ENCODE peak calls at places on chromosomes 6 and 20, in nine cellular contexts. B is HT-29; R is AG08396; C is activated naive CD4-positive, alpha-beta T cell treated with anti-CD3 and anti-CD28 coated beads, Interleukin-2, amount 10 ng/mL, durations not matched to agents 7 days and 5 days; X is T-helper 2 cell treated with Interferon-gamma antibody and Interleukin-4, amounts not matched to agents 5 μg/mL and 100 μg/mL, for 36 hours; L is Peyer's patch; O is EH; W is psoas muscle; G is iPS-NIHi11. H is an unnamed sample.

GRCh38 chr20:41344477-41344876 is 3.9 kb downstream of the LPIN3 start:
- DNase-seq in B (no peak), R (no peak), W (no peak), C (no peak), L (no peak), G (peak), X (no peak), O (no peak), H (no peak)

GRCh38 chr20:62045529-62046277 is 20.0 kb downstream of the TAF4 start:
- DNase-seq in O (no peak), X (no peak), W (no peak), R (no peak), L (no peak), B (no peak), C (no peak), G (no peak), H (no peak)

GRCh38 chr20:4109587-4109986 is 94.2 kb upstream of the RNF24 start:
- DNase-seq in C (no peak), B (no peak), L (no peak), O (no peak), R (no peak), X (no peak), W (no peak), G (no peak), H (no peak)

GRCh38 chr6:1182722-1183521 is 129.0 kb upstream of the FOXQ1 start:
- DNase-seq in C (no peak), W (no peak), G (no peak), X (no peak), L (no peak), R (no peak), O (no peak), B (no peak), H (peak)

GRCh38 chr6:21511891-21512550 is 81.5 kb upstream of the SOX4 start:
- DNase-seq in X (no peak), C (no peak), R (no peak), L (no peak), B (no peak), O (no peak), W (no peak), G (peak), H (no peak)

GRCh38 chr6:5141046-5141445 is 55.9 kb downstream of the PPP1R3G start:
- DNase-seq in C (no peak), X (no peak), W (no peak), G (no peak), L (no peak), B (no peak), O (no peak), R (no peak), H (no peak)

GRCh38 chr6:87945966-87946365 is 101.7 kb upstream of the SPACA1 start:
- DNase-seq in G (no peak), W (no peak), X (no peak), O (no peak), B (no peak), C (no peak), L (no peak), R (no peak), H (no peak)

GRCh38 chr20:58523916-58524315 is 8.7 kb upstream of the APCDD1L start:
- DNase-seq in W (no peak), G (no peak), O (peak), R (peak), L (no peak), X (no peak), C (no peak), B (no peak), H (peak)

GRCh38 chr20:25341716-25342680 is 48.6 kb downstream of the ABHD12 start:
- DNase-seq in X (no peak), L (no peak), R (no peak), B (peak), C (no peak), G (no peak), W (no peak), O (peak), H (no peak)